ENCODE peak calls at places on chromosomes 4 and X, in nine cellular contexts. R is cardiac muscle cell, N is iPS DF 19.7, K is chondrocyte, G is GM13977, D is NCI-H510A treated with DMSO at 0.1 percent for 48 hours, E is iris pigment epithelial cell, C is fibroblast of the conjunctiva, W is colonic mucosa. X is an unnamed sample.

GRCh38 chr4:28287837-28288236 is 1427.2 kb downstream of the STIM2 start:
- DNase-seq in R (peak), N (peak), K (no peak), G (no peak), D (no peak), E (peak), C (peak), W (no peak), X (no peak)

GRCh38 chr4:147586637-147587036 is 30.6 kb upstream of the TMEM184C start:
- DNase-seq in R (no peak), N (no peak), K (no peak), G (peak), D (no peak), E (no peak), C (no peak), W (no peak), X (no peak)

GRCh38 chr4:577499-578450 is 1.7 kb upstream of the TMEM271 start:
- DNase-seq in R (peak), N (no peak), K (no peak), G (no peak), D (no peak), E (peak), C (no peak), W (no peak), X (no peak)

GRCh38 chr4:4937926-4938325 is 78.5 kb downstream of the MSX1 start:
- DNase-seq in R (no peak), N (no peak), K (no peak), G (no peak), D (no peak), E (no peak), C (no peak), W (no peak), X (no peak)

GRCh38 chr4:109873791-109874514 is 26.0 kb downstream of the LRIT3 start:
- DNase-seq in R (peak), N (no peak), K (no peak), G (no peak), D (no peak), E (no peak), C (peak), W (no peak), X (no peak)

GRCh38 chr4:110411599-110412011 is 64.3 kb upstream of the ENPEP start:
- DNase-seq in R (no peak), N (peak), K (no peak), G (no peak), D (peak), E (no peak), C (no peak), W (peak), X (no peak)

GRCh38 chr4:90357117-90357710 is 230.0 kb downstream of the CCSER1 start:
- DNase-seq in R (peak), N (peak), K (no peak), G (peak), D (peak), E (peak), C (peak), W (no peak), X (no peak)

GRCh38 chr4:130478406-130478805 is 1382.5 kb downstream of the C4orf33 start:
- DNase-seq in R (peak), N (no peak), K (no peak), G (no peak), D (no peak), E (peak), C (no peak), W (no peak), X (no peak)

GRCh38 chr4:78517050-78517652 is 34.4 kb upstream of the ANXA3 start:
- DNase-seq in R (peak), N (no peak), K (no peak), G (no peak), D (peak), E (peak), C (no peak), W (no peak), X (no peak)

GRCh38 chrX:46407036-46407752 is 138.0 kb downstream of the ZNF674 start:
- DNase-seq in R (no peak), N (no peak), K (no peak), G (no peak), D (no peak), E (no peak), C (no peak), W (no peak), X (no peak)

GRCh38 chrX:38959736-38960534 is 158.7 kb downstream of the MID1IP1 start:
- DNase-seq in R (peak), N (no peak), K (no peak), G (no peak), D (no peak), E (no peak), C (no peak), W (no peak), X (no peak)

GRCh38 chrX:17078031-17078730 is 131.7 kb downstream of the REPS2 start:
- DNase-seq in R (no peak), N (no peak), K (no peak), G (no peak), D (no peak), E (peak), C (peak), W (no peak), X (no peak)

GRCh38 chrX:43688586-43688985 is 32.5 kb downstream of the MAOA start:
- DNase-seq in R (no peak), N (no peak), K (no peak), G (no peak), D (no peak), E (no peak), C (no peak), W (no peak), X (no peak)

GRCh38 chrX:130592204-130592603 is 190.4 kb downstream of the RBMX2 start:
- DNase-seq in R (no peak), N (no peak), K (no peak), G (no peak), D (no peak), E (no peak), C (no peak), W (no peak), X (no peak)

GRCh38 chr4:3207531-3208037 is 41.4 kb upstream of the MSANTD1 start:
- DNase-seq in R (peak), N (no peak), K (no peak), G (no peak), D (no peak), E (peak), C (peak), W (no peak), X (no peak)

GRCh38 chr4:163693211-163693610 is 198.7 kb downstream of the TMA16 start:
- DNase-seq in R (no peak), N (no peak), K (no peak), G (no peak), D (no peak), E (peak), C (no peak), W (no peak), X (no peak)

GRCh38 chrX:13050151-13050550 is 5.7 kb upstream of the FAM9C start:
- DNase-seq in R (no peak), N (no peak), K (no peak), G (no peak), D (no peak), E (no peak), C (no peak), W (no peak), X (no peak)

GRCh38 chr4:175273995-175274753 is 356.0 kb downstream of the ADAM29 start:
- DNase-seq in R (no peak), N (no peak), K (no peak), G (no peak), D (no peak), E (peak), C (no peak), W (no peak), X (no peak)

GRCh38 chr4:123411514-123411913 is 14.9 kb downstream of the SPRY1 start:
- DNase-seq in R (no peak), N (no peak), K (no peak), G (no peak), D (no peak), E (no peak), C (no peak), W (no peak), X (no peak)

GRCh38 chr4:75432683-75433082 is 81.5 kb downstream of the RCHY1 start:
- DNase-seq in R (peak), N (peak), K (no peak), G (peak), D (no peak), E (peak), C (no peak), W (no peak), X (no peak)

GRCh38 chrX:53188763-53189162 is 36.2 kb downstream of the KDM5C start:
- DNase-seq in R (no peak), N (no peak), K (no peak), G (no peak), D (no peak), E (peak), C (no peak), W (no peak), X (no peak)

GRCh38 chr4:88291003-88291402 is 6.6 kb upstream of the PPM1K start:
- DNase-seq in R (peak), N (no peak), K (no peak), G (no peak), D (peak), E (peak), C (no peak), W (no peak), X (no peak)

GRCh38 chrX:97854071-97854470 is 970.4 kb downstream of the RPA4 start:
- DNase-seq in R (no peak), N (no peak), K (no peak), G (no peak), D (no peak), E (no peak), C (no peak), W (no peak), X (no peak)

GRCh38 chr4:27666943-27667342 is 806.3 kb downstream of the STIM2 start:
- DNase-seq in R (no peak), N (no peak), K (no peak), G (no peak), D (no peak), E (no peak), C (no peak), W (no peak), X (no peak)

GRCh38 chr4:3783691-3784306 is 17.6 kb downstream of the ADRA2C start:
- DNase-seq in R (no peak), N (no peak), K (no peak), G (no peak), D (no peak), E (peak), C (no peak), W (peak), X (no peak)

GRCh38 chr4:7904942-7905341 is 34.7 kb downstream of the AFAP1 start:
- DNase-seq in R (peak), N (no peak), K (no peak), G (no peak), D (no peak), E (peak), C (peak), W (no peak), X (no peak)

GRCh38 chr4:25966171-25966570 is 52.2 kb downstream of the SMIM20 start:
- DNase-seq in R (no peak), N (no peak), K (no peak), G (no peak), D (no peak), E (no peak), C (no peak), W (no peak), X (no peak)

GRCh38 chr4:151962138-151962845 is 201.5 kb upstream of the GATB start:
- DNase-seq in R (no peak), N (no peak), K (no peak), G (no peak), D (no peak), E (no peak), C (no peak), W (no peak), X (no peak)

GRCh38 chrX:33285550-33285949 is 74.2 kb upstream of the DMD start:
- DNase-seq in R (no peak), N (no peak), K (no peak), G (no peak), D (no peak), E (no peak), C (no peak), W (no peak), X (no peak)

GRCh38 chr4:145230726-145231125 is 50.3 kb upstream of the OTUD4 start:
- DNase-seq in R (peak), N (no peak), K (no peak), G (no peak), D (no peak), E (peak), C (peak), W (no peak), X (no peak)

GRCh38 chr4:7327341-7327885 is 107.3 kb downstream of the PSAPL1 start:
- DNase-seq in R (no peak), N (no peak), K (peak), G (no peak), D (no peak), E (no peak), C (no peak), W (no peak), X (no peak)

GRCh38 chr4:110904435-110905050 is 281.7 kb upstream of the PITX2 start:
- DNase-seq in R (no peak), N (no peak), K (no peak), G (no peak), D (peak), E (peak), C (no peak), W (no peak), X (no peak)

GRCh38 chrX:65894138-65894537 is 145.7 kb downstream of the VSIG4 start:
- DNase-seq in R (no peak), N (no peak), K (no peak), G (no peak), D (no peak), E (no peak), C (no peak), W (no peak), X (no peak)

GRCh38 chr4:130849985-130850632 is 1754.2 kb downstream of the C4orf33 start:
- DNase-seq in R (peak), N (no peak), K (no peak), G (no peak), D (no peak), E (peak), C (peak), W (no peak), X (no peak)

GRCh38 chr4:186844059-186844681 is 120.5 kb upstream of the FAT1 start:
- DNase-seq in R (peak), N (no peak), K (no peak), G (no peak), D (no peak), E (peak), C (no peak), W (peak), X (no peak)

GRCh38 chr4:76016383-76016782 is 6.9 kb downstream of the CXCL10 start:
- DNase-seq in R (no peak), N (no peak), K (no peak), G (no peak), D (peak), E (no peak), C (no peak), W (no peak), X (no peak)

GRCh38 chr4:6753103-6753560 is 29.4 kb upstream of the KIAA0232 start:
- DNase-seq in R (no peak), N (no peak), K (no peak), G (no peak), D (no peak), E (no peak), C (no peak), W (peak), X (no peak)

GRCh38 chr4:20711335-20711734 is 11.1 kb downstream of the PACRGL start:
- DNase-seq in R (no peak), N (no peak), K (no peak), G (no peak), D (no peak), E (no peak), C (no peak), W (no peak), X (no peak)

GRCh38 chr4:71366776-71367175 is 28.0 kb downstream of the SLC4A4 start:
- DNase-seq in R (no peak), N (no peak), K (no peak), G (no peak), D (no peak), E (no peak), C (no peak), W (no peak), X (no peak)

GRCh38 chrX:17474892-17475291 is 99.9 kb downstream of the NHS start:
- DNase-seq in R (peak), N (no peak), K (no peak), G (no peak), D (no peak), E (no peak), C (no peak), W (no peak), X (no peak)

X was measured in suprapubic skin.